ENCODE peak calls at places on chromosomes 11 and 22, in seven cellular contexts. One of them, this sample, is unnamed.

GRCh38 chr22:22955276-22955798 is 67.7 kb downstream of the IGLL5 start:
- DNase-seq in fibroblast of pulmonary artery: no peak
- DNase-seq in dorsolateral prefrontal cortex: no peak
- DNase-seq in NCI-H1092: no peak
- DNase-seq in fibroblast of lung: no peak
- DNase-seq in HCEC 1CT: no peak
- DNase-seq in NCI-H1105: no peak
- DNase-seq in this sample: no peak

GRCh38 chr11:46367244-46367915 is 14.1 kb upstream of the MDK start:
- DNase-seq in fibroblast of pulmonary artery: peak
- DNase-seq in dorsolateral prefrontal cortex: peak
- DNase-seq in NCI-H1092: peak
- DNase-seq in fibroblast of lung: peak
- DNase-seq in HCEC 1CT: peak
- DNase-seq in NCI-H1105: peak
- DNase-seq in this sample: no peak

GRCh38 chr22:37166675-37167066 is 17.0 kb upstream of the IL2RB start:
- DNase-seq in fibroblast of pulmonary artery: peak
- DNase-seq in dorsolateral prefrontal cortex: peak
- DNase-seq in NCI-H1092: peak
- DNase-seq in fibroblast of lung: peak
- DNase-seq in HCEC 1CT: peak
- DNase-seq in NCI-H1105: peak
- DNase-seq in this sample: no peak

GRCh38 chr22:27971926-27972325 is 52.9 kb upstream of the PITPNB start:
- DNase-seq in fibroblast of pulmonary artery: no peak
- DNase-seq in dorsolateral prefrontal cortex: no peak
- DNase-seq in NCI-H1092: no peak
- DNase-seq in fibroblast of lung: no peak
- DNase-seq in HCEC 1CT: no peak
- DNase-seq in NCI-H1105: no peak
- DNase-seq in this sample: no peak

GRCh38 chr11:103851166-103851651 is 185.2 kb upstream of the DDI1 start:
- DNase-seq in fibroblast of pulmonary artery: peak
- DNase-seq in dorsolateral prefrontal cortex: no peak
- DNase-seq in NCI-H1092: no peak
- DNase-seq in fibroblast of lung: peak
- DNase-seq in HCEC 1CT: no peak
- DNase-seq in NCI-H1105: no peak
- DNase-seq in this sample: no peak

GRCh38 chr22:41425704-41426365 is 20.8 kb downstream of the TOB2 start:
- DNase-seq in fibroblast of pulmonary artery: no peak
- DNase-seq in dorsolateral prefrontal cortex: no peak
- DNase-seq in NCI-H1092: no peak
- DNase-seq in fibroblast of lung: no peak
- DNase-seq in HCEC 1CT: no peak
- DNase-seq in NCI-H1105: no peak
- DNase-seq in this sample: no peak

GRCh38 chr22:23077627-23078461 is 7.5 kb downstream of the GNAZ start:
- DNase-seq in fibroblast of pulmonary artery: no peak
- DNase-seq in dorsolateral prefrontal cortex: no peak
- DNase-seq in NCI-H1092: peak
- DNase-seq in fibroblast of lung: no peak
- DNase-seq in HCEC 1CT: no peak
- DNase-seq in NCI-H1105: no peak
- DNase-seq in this sample: no peak

GRCh38 chr11:22169833-22170232 is 23.1 kb upstream of the ANO5 start:
- DNase-seq in fibroblast of pulmonary artery: peak
- DNase-seq in dorsolateral prefrontal cortex: no peak
- DNase-seq in NCI-H1092: no peak
- DNase-seq in fibroblast of lung: no peak
- DNase-seq in HCEC 1CT: peak
- DNase-seq in NCI-H1105: peak
- DNase-seq in this sample: no peak

GRCh38 chr11:46948378-46949131 is 12.0 kb downstream of the CSTPP1 start:
- DNase-seq in fibroblast of pulmonary artery: peak
- DNase-seq in dorsolateral prefrontal cortex: no peak
- DNase-seq in NCI-H1092: no peak
- DNase-seq in fibroblast of lung: peak
- DNase-seq in HCEC 1CT: peak
- DNase-seq in NCI-H1105: no peak
- DNase-seq in this sample: no peak

GRCh38 chr11:73931039-73931645 is 19.7 kb upstream of the DNAJB13 start:
- DNase-seq in fibroblast of pulmonary artery: peak
- DNase-seq in dorsolateral prefrontal cortex: no peak
- DNase-seq in NCI-H1092: peak
- DNase-seq in fibroblast of lung: peak
- DNase-seq in HCEC 1CT: peak
- DNase-seq in NCI-H1105: peak
- DNase-seq in this sample: peak

GRCh38 chr22:48953830-48954229 is 873.8 kb downstream of the BRD1 start:
- DNase-seq in fibroblast of pulmonary artery: no peak
- DNase-seq in dorsolateral prefrontal cortex: no peak
- DNase-seq in NCI-H1092: no peak
- DNase-seq in fibroblast of lung: no peak
- DNase-seq in HCEC 1CT: no peak
- DNase-seq in NCI-H1105: no peak
- DNase-seq in this sample: no peak

GRCh38 chr11:66264383-66264782 is 4.1 kb upstream of the RAB1B start:
- DNase-seq in fibroblast of pulmonary artery: no peak
- DNase-seq in dorsolateral prefrontal cortex: no peak
- DNase-seq in NCI-H1092: no peak
- DNase-seq in fibroblast of lung: no peak
- DNase-seq in HCEC 1CT: no peak
- DNase-seq in NCI-H1105: no peak
- DNase-seq in this sample: no peak

GRCh38 chr11:69209038-69209350 is 53.3 kb downstream of the SMIM38 start:
- DNase-seq in fibroblast of pulmonary artery: no peak
- DNase-seq in dorsolateral prefrontal cortex: no peak
- DNase-seq in NCI-H1092: no peak
- DNase-seq in fibroblast of lung: no peak
- DNase-seq in HCEC 1CT: no peak
- DNase-seq in NCI-H1105: no peak
- DNase-seq in this sample: no peak

GRCh38 chr22:25722223-25723015 is 19.6 kb upstream of the MYO18B start:
- DNase-seq in fibroblast of pulmonary artery: no peak
- DNase-seq in dorsolateral prefrontal cortex: no peak
- DNase-seq in NCI-H1092: no peak
- DNase-seq in fibroblast of lung: no peak
- DNase-seq in HCEC 1CT: no peak
- DNase-seq in NCI-H1105: no peak
- DNase-seq in this sample: no peak

GRCh38 chr11:2211113-2211971 is 39.7 kb upstream of the TH start:
- DNase-seq in fibroblast of pulmonary artery: no peak
- DNase-seq in dorsolateral prefrontal cortex: peak
- DNase-seq in NCI-H1092: peak
- DNase-seq in fibroblast of lung: no peak
- DNase-seq in HCEC 1CT: no peak
- DNase-seq in NCI-H1105: peak
- DNase-seq in this sample: peak

GRCh38 chr22:47837703-47838102 is 1075.3 kb downstream of the TBC1D22A start:
- DNase-seq in fibroblast of pulmonary artery: peak
- DNase-seq in dorsolateral prefrontal cortex: no peak
- DNase-seq in NCI-H1092: no peak
- DNase-seq in fibroblast of lung: peak
- DNase-seq in HCEC 1CT: no peak
- DNase-seq in NCI-H1105: peak
- DNase-seq in this sample: no peak

GRCh38 chr22:23074451-23074850 is 4.1 kb downstream of the GNAZ start:
- DNase-seq in fibroblast of pulmonary artery: no peak
- DNase-seq in dorsolateral prefrontal cortex: peak
- DNase-seq in NCI-H1092: no peak
- DNase-seq in fibroblast of lung: no peak
- DNase-seq in HCEC 1CT: no peak
- DNase-seq in NCI-H1105: no peak
- DNase-seq in this sample: no peak

GRCh38 chr22:19805821-19806212 is 45.2 kb downstream of the TBX1 start:
- DNase-seq in fibroblast of pulmonary artery: no peak
- DNase-seq in dorsolateral prefrontal cortex: no peak
- DNase-seq in NCI-H1092: no peak
- DNase-seq in fibroblast of lung: no peak
- DNase-seq in HCEC 1CT: no peak
- DNase-seq in NCI-H1105: no peak
- DNase-seq in this sample: no peak